ENCODE peak calls at places on chromosomes 6 and 20, in ten cellular contexts. T is NCI-H524 treated with DMSO at 0.1 percent for 48 hours; Q is NCI-H2081; K is central memory CD4-positive, alpha-beta T cell; R is cortex of kidney; M is GM06990; S is CD8-positive, alpha-beta memory T cell; E is fibroblast of mammary gland; G is HTR-8/SVneo; F is iris pigment epithelial cell. B is an unnamed sample.

GRCh38 chr6:90286884-90287488 is 9.7 kb downstream of the BACH2 start:
- DNase-seq in E (peak; percentile 65), R (no peak), F (peak; percentile 34), S (peak; percentile 52), G (no peak), M (no peak), K (peak; percentile 18), Q (peak; percentile 33), T (no peak), B (peak; percentile 63)

GRCh38 chr20:1331101-1331500 is 2.2 kb upstream of the SDCBP2 start:
- DNase-seq in M (no peak), G (no peak), S (no peak), Q (no peak), K (no peak), F (no peak), E (no peak), R (no peak), T (no peak), B (no peak)

GRCh38 chr20:346640-347316 is at the start of gene NRSN2:
- DNase-seq in F (peak; percentile 73), E (peak; percentile 62), T (peak; percentile 92), S (no peak), R (no peak), M (peak; percentile 72), G (peak; percentile 83), K (no peak), Q (peak; percentile 69), B (peak; percentile 41)

GRCh38 chr6:117232191-117232590 is 33.2 kb upstream of the VGLL2 start:
- DNase-seq in E (peak; percentile 30), Q (no peak), K (no peak), M (no peak), F (no peak), T (no peak), R (no peak), G (no peak), S (no peak), B (no peak)

GRCh38 chr20:54467622-54468021 is 7.8 kb upstream of the DOK5 start:
- DNase-seq in K (no peak), R (no peak), M (no peak), G (no peak), Q (no peak), F (no peak), T (no peak), S (no peak), E (no peak), B (no peak)

GRCh38 chr6:32885698-32886286 is 31.8 kb downstream of the PSMB9 start:
- DNase-seq in T (peak; percentile 10), M (peak; percentile 31), F (peak; percentile 76), Q (peak; percentile 64), G (peak; percentile 54), R (no peak), E (peak; percentile 84), K (peak; percentile 70), S (peak; percentile 68), B (peak; percentile 72)

GRCh38 chr20:14838663-14839650 is 501.5 kb upstream of the FLRT3 start:
- DNase-seq in K (no peak), R (no peak), S (no peak), M (peak; percentile 51), G (no peak), E (peak; percentile 24), Q (peak; percentile 42), T (no peak), F (no peak), B (no peak)

GRCh38 chr20:11454966-11455799 is 462.5 kb upstream of the BTBD3 start:
- DNase-seq in R (no peak), F (peak; percentile 91), S (no peak), G (peak; percentile 72), T (no peak), K (no peak), M (no peak), E (peak; percentile 69), Q (no peak), B (no peak)

GRCh38 chr6:133392015-133392414 is 150.9 kb downstream of the EYA4 start:
- DNase-seq in E (no peak), G (no peak), T (no peak), F (no peak), K (no peak), S (no peak), M (no peak), Q (peak; percentile 58), R (no peak), B (no peak)

GRCh38 chr6:112595841-112596240 is 248.7 kb downstream of the RFPL4B start:
- DNase-seq in K (no peak), R (no peak), M (no peak), E (no peak), T (no peak), F (no peak), G (no peak), S (no peak), Q (no peak), B (no peak)

GRCh38 chr20:47181056-47181862 is 175.2 kb downstream of the ZMYND8 start:
- DNase-seq in Q (peak; percentile 14), S (no peak), R (no peak), K (no peak), G (peak; percentile 88), E (peak; percentile 82), M (no peak), T (no peak), F (peak; percentile 88), B (no peak)

GRCh38 chr6:167766986-167767714 is 59.6 kb upstream of the AFDN start:
- DNase-seq in Q (no peak), T (peak; percentile 52), K (no peak), S (no peak), G (no peak), F (no peak), R (no peak), M (no peak), E (no peak), B (no peak)

GRCh38 chr6:89281779-89282246 is 33.3 kb downstream of the GABRR2 start:
- DNase-seq in G (peak; percentile 32), M (peak; percentile 71), R (no peak), K (peak; percentile 30), F (peak; percentile 55), S (no peak), E (peak; percentile 45), T (no peak), Q (no peak), B (no peak)

GRCh38 chr6:170295519-170296422 is 4.9 kb upstream of the DLL1 start:
- DNase-seq in Q (peak; percentile 36), G (no peak), T (no peak), E (no peak), R (no peak), K (peak; percentile 31), F (no peak), M (peak; percentile 53), S (no peak), B (peak; percentile 78)

GRCh38 chr6:140571139-140571538 is 1196.7 kb upstream of the CITED2 start:
- DNase-seq in K (no peak), S (no peak), M (no peak), Q (no peak), R (no peak), T (no peak), G (no peak), E (peak; percentile 15), F (no peak), B (no peak)

GRCh38 chr20:1702288-1702687 is 44.7 kb upstream of the SIRPG start:
- DNase-seq in S (no peak), G (no peak), E (no peak), T (no peak), R (no peak), M (no peak), F (no peak), K (no peak), Q (no peak), B (no peak)

GRCh38 chr6:68967549-68968300 is 332.6 kb downstream of the ADGRB3 start:
- DNase-seq in G (peak; percentile 38), K (peak; percentile 28), F (peak; percentile 25), T (no peak), Q (peak; percentile 59), S (peak; percentile 23), R (no peak), E (peak; percentile 45), M (no peak), B (peak; percentile 28)

GRCh38 chr6:159720708-159721107 is 6.6 kb upstream of the WTAP start:
- DNase-seq in R (no peak), K (peak; percentile 60), S (peak; percentile 61), F (peak; percentile 16), M (no peak), T (no peak), E (peak; percentile 40), Q (peak; percentile 54), G (no peak), B (peak; percentile 60)

GRCh38 chr6:135088818-135089809 is 34.5 kb upstream of the HBS1L start:
- DNase-seq in T (peak; percentile 55), S (peak; percentile 20), E (peak; percentile 85), M (peak; percentile 56), G (peak; percentile 13), K (peak; percentile 34), R (no peak), F (peak; percentile 92), Q (no peak), B (no peak)

GRCh38 chr20:1434571-1435336 is 31.9 kb downstream of the NSFL1C start:
- DNase-seq in R (no peak), K (peak; percentile 74), M (peak; percentile 43), T (peak; percentile 50), F (peak; percentile 96), G (peak; percentile 48), S (peak; percentile 55), E (peak; percentile 96), Q (peak; percentile 65), B (peak; percentile 77)

GRCh38 chr20:17614812-17615644 is 45.2 kb downstream of the DSTN start:
- DNase-seq in M (no peak), K (no peak), G (no peak), F (no peak), T (no peak), E (no peak), R (no peak), Q (no peak), S (no peak), B (peak; percentile 25)

GRCh38 chr6:37783831-37784584 is 35.5 kb upstream of the ZFAND3 start:
- DNase-seq in M (peak; percentile 47), F (peak; percentile 52), G (no peak), E (peak; percentile 50), Q (no peak), R (no peak), S (peak; percentile 11), T (no peak), K (no peak), B (peak; percentile 11)

GRCh38 chr6:152634773-152635172 is 2.4 kb downstream of the SYNE1 start:
- DNase-seq in R (no peak), F (no peak), M (peak; percentile 19), K (no peak), Q (no peak), T (no peak), S (no peak), G (no peak), E (no peak), B (no peak)

GRCh38 chr20:43721429-43722152 is 5.2 kb downstream of the GTSF1L start:
- DNase-seq in F (no peak), R (no peak), K (no peak), T (no peak), M (no peak), G (no peak), Q (peak; percentile 90), E (no peak), S (no peak), B (no peak)

GRCh38 chr20:31842471-31843157 is 2.8 kb downstream of the FOXS1 start:
- DNase-seq in F (peak; percentile 78), K (no peak), G (peak; percentile 50), S (no peak), T (no peak), R (no peak), M (no peak), Q (no peak), E (peak; percentile 46), B (no peak)

GRCh38 chr6:157145656-157146285 is 177.5 kb downstream of the TMEM242 start:
- DNase-seq in K (no peak), F (peak; percentile 58), G (no peak), R (no peak), E (peak; percentile 55), T (peak; percentile 99), M (no peak), S (no peak), Q (no peak), B (no peak)

GRCh38 chr6:105259912-105260889 is 80.4 kb upstream of the POPDC3 start:
- DNase-seq in R (no peak), G (no peak), M (no peak), K (no peak), Q (peak; percentile 13), F (no peak), T (peak; percentile 95), E (no peak), S (no peak), B (no peak)

GRCh38 chr20:57772349-57772964 is 62.6 kb upstream of the PMEPA1 start:
- DNase-seq in Q (no peak), F (peak; percentile 71), T (peak; percentile 54), R (no peak), M (no peak), E (peak; percentile 64), G (peak; percentile 100), K (peak; percentile 26), S (no peak), B (no peak)